ENCODE peak calls at places on chromosomes 2 and 18, in four cellular contexts. One of them, this sample, is unnamed.

GRCh38 chr2:217065695-217066405 is 206.0 kb upstream of the TNP1 start:
- DNase-seq in fibroblast of gingiva: peak
- DNase-seq in caudate nucleus: no peak
- DNase-seq in activated CD4-positive, CD25-positive, alpha-beta regulatory T cell: no peak
- DNase-seq in this sample: no peak

GRCh38 chr2:230203110-230203676 is 16.6 kb downstream of the SP110 start:
- DNase-seq in fibroblast of gingiva: no peak
- DNase-seq in caudate nucleus: no peak
- DNase-seq in activated CD4-positive, CD25-positive, alpha-beta regulatory T cell: no peak
- DNase-seq in this sample: no peak

GRCh38 chr2:133146893-133147292 is 421.4 kb downstream of the NCKAP5 start:
- DNase-seq in fibroblast of gingiva: no peak
- DNase-seq in caudate nucleus: no peak
- DNase-seq in activated CD4-positive, CD25-positive, alpha-beta regulatory T cell: no peak
- DNase-seq in this sample: no peak

GRCh38 chr2:219045937-219046550 is 4.7 kb upstream of the CFAP65 start:
- DNase-seq in fibroblast of gingiva: no peak
- DNase-seq in caudate nucleus: no peak
- DNase-seq in activated CD4-positive, CD25-positive, alpha-beta regulatory T cell: no peak
- DNase-seq in this sample: no peak

GRCh38 chr2:236644502-236644911 is 74.9 kb downstream of the ACKR3 start:
- DNase-seq in fibroblast of gingiva: no peak
- DNase-seq in caudate nucleus: no peak
- DNase-seq in activated CD4-positive, CD25-positive, alpha-beta regulatory T cell: no peak
- DNase-seq in this sample: no peak

GRCh38 chr2:50863856-50864255 is 168.1 kb downstream of the NRXN1 start:
- DNase-seq in fibroblast of gingiva: no peak
- DNase-seq in caudate nucleus: no peak
- DNase-seq in activated CD4-positive, CD25-positive, alpha-beta regulatory T cell: no peak
- DNase-seq in this sample: no peak

GRCh38 chr18:39561136-39561535 is 1995.5 kb upstream of the CELF4 start:
- DNase-seq in fibroblast of gingiva: no peak
- DNase-seq in caudate nucleus: no peak
- DNase-seq in activated CD4-positive, CD25-positive, alpha-beta regulatory T cell: no peak
- DNase-seq in this sample: no peak

GRCh38 chr2:171785450-171785849 is 98.2 kb downstream of the DYNC1I2 start:
- DNase-seq in fibroblast of gingiva: no peak
- DNase-seq in caudate nucleus: no peak
- DNase-seq in activated CD4-positive, CD25-positive, alpha-beta regulatory T cell: no peak
- DNase-seq in this sample: no peak

GRCh38 chr2:226608393-226608955 is 191.1 kb downstream of the IRS1 start:
- DNase-seq in fibroblast of gingiva: no peak
- DNase-seq in caudate nucleus: no peak
- DNase-seq in activated CD4-positive, CD25-positive, alpha-beta regulatory T cell: no peak
- DNase-seq in this sample: no peak

GRCh38 chr2:230671117-230671516 is 41.5 kb upstream of the CAB39 start:
- DNase-seq in fibroblast of gingiva: no peak
- DNase-seq in caudate nucleus: no peak
- DNase-seq in activated CD4-positive, CD25-positive, alpha-beta regulatory T cell: no peak
- DNase-seq in this sample: no peak

GRCh38 chr2:30178618-30179404 is 32.0 kb downstream of the YPEL5 start:
- DNase-seq in fibroblast of gingiva: peak
- DNase-seq in caudate nucleus: no peak
- DNase-seq in activated CD4-positive, CD25-positive, alpha-beta regulatory T cell: no peak
- DNase-seq in this sample: no peak

GRCh38 chr2:28338754-28339325 is 53.8 kb upstream of the FOSL2 start:
- DNase-seq in fibroblast of gingiva: no peak
- DNase-seq in caudate nucleus: no peak
- DNase-seq in activated CD4-positive, CD25-positive, alpha-beta regulatory T cell: no peak
- DNase-seq in this sample: no peak

GRCh38 chr2:19255481-19255880 is 102.9 kb downstream of the OSR1 start:
- DNase-seq in fibroblast of gingiva: no peak
- DNase-seq in caudate nucleus: peak
- DNase-seq in activated CD4-positive, CD25-positive, alpha-beta regulatory T cell: no peak
- DNase-seq in this sample: no peak

GRCh38 chr2:241870611-241871537 is 1.3 kb downstream of the RTP5 start:
- DNase-seq in fibroblast of gingiva: no peak
- DNase-seq in caudate nucleus: no peak
- DNase-seq in activated CD4-positive, CD25-positive, alpha-beta regulatory T cell: no peak
- DNase-seq in this sample: no peak

GRCh38 chr2:113075030-113075429 is 7.3 kb downstream of the IL1F10 start:
- DNase-seq in fibroblast of gingiva: no peak
- DNase-seq in caudate nucleus: no peak
- DNase-seq in activated CD4-positive, CD25-positive, alpha-beta regulatory T cell: no peak
- DNase-seq in this sample: no peak

GRCh38 chr2:31523871-31524492 is 56.8 kb downstream of the SRD5A2 start:
- DNase-seq in fibroblast of gingiva: peak
- DNase-seq in caudate nucleus: no peak
- DNase-seq in activated CD4-positive, CD25-positive, alpha-beta regulatory T cell: peak
- DNase-seq in this sample: peak

GRCh38 chr18:52367962-52368745 is 28.2 kb downstream of the DCC start:
- DNase-seq in fibroblast of gingiva: no peak
- DNase-seq in caudate nucleus: no peak
- DNase-seq in activated CD4-positive, CD25-positive, alpha-beta regulatory T cell: no peak
- DNase-seq in this sample: no peak

GRCh38 chr2:100802076-100802475 is 17.9 kb upstream of the NPAS2 start:
- DNase-seq in fibroblast of gingiva: no peak
- DNase-seq in caudate nucleus: no peak
- DNase-seq in activated CD4-positive, CD25-positive, alpha-beta regulatory T cell: no peak
- DNase-seq in this sample: no peak

GRCh38 chr18:621181-621580 is 24.4 kb downstream of the CLUL1 start:
- DNase-seq in fibroblast of gingiva: peak
- DNase-seq in caudate nucleus: no peak
- DNase-seq in activated CD4-positive, CD25-positive, alpha-beta regulatory T cell: no peak
- DNase-seq in this sample: no peak

GRCh38 chr2:174158003-174158402 is 90.3 kb downstream of the OLA1 start:
- DNase-seq in fibroblast of gingiva: peak
- DNase-seq in caudate nucleus: no peak
- DNase-seq in activated CD4-positive, CD25-positive, alpha-beta regulatory T cell: no peak
- DNase-seq in this sample: no peak

GRCh38 chr2:217091531-217091930 is 231.7 kb upstream of the TNP1 start:
- DNase-seq in fibroblast of gingiva: no peak
- DNase-seq in caudate nucleus: no peak
- DNase-seq in activated CD4-positive, CD25-positive, alpha-beta regulatory T cell: no peak
- DNase-seq in this sample: no peak

GRCh38 chr2:218011641-218012040 is 8.8 kb upstream of the TNS1 start:
- DNase-seq in fibroblast of gingiva: no peak
- DNase-seq in caudate nucleus: no peak
- DNase-seq in activated CD4-positive, CD25-positive, alpha-beta regulatory T cell: no peak
- DNase-seq in this sample: no peak

GRCh38 chr18:32036506-32037210 is 18.0 kb downstream of the RNF125 start:
- DNase-seq in fibroblast of gingiva: no peak
- DNase-seq in caudate nucleus: no peak
- DNase-seq in activated CD4-positive, CD25-positive, alpha-beta regulatory T cell: no peak
- DNase-seq in this sample: no peak

GRCh38 chr2:47041065-47041464 is 114.0 kb downstream of the STPG4 start:
- DNase-seq in fibroblast of gingiva: peak
- DNase-seq in caudate nucleus: no peak
- DNase-seq in activated CD4-positive, CD25-positive, alpha-beta regulatory T cell: no peak
- DNase-seq in this sample: no peak

GRCh38 chr2:8009010-8009597 is 672.8 kb upstream of the ID2 start:
- DNase-seq in fibroblast of gingiva: no peak
- DNase-seq in caudate nucleus: no peak
- DNase-seq in activated CD4-positive, CD25-positive, alpha-beta regulatory T cell: no peak
- DNase-seq in this sample: no peak

GRCh38 chr2:139744273-139744672 is 964.1 kb upstream of the NXPH2 start:
- DNase-seq in fibroblast of gingiva: no peak
- DNase-seq in caudate nucleus: no peak
- DNase-seq in activated CD4-positive, CD25-positive, alpha-beta regulatory T cell: no peak
- DNase-seq in this sample: no peak

GRCh38 chr18:56291229-56291796 is 347.1 kb downstream of the TXNL1 start:
- DNase-seq in fibroblast of gingiva: no peak
- DNase-seq in caudate nucleus: no peak
- DNase-seq in activated CD4-positive, CD25-positive, alpha-beta regulatory T cell: no peak
- DNase-seq in this sample: no peak

GRCh38 chr18:58135806-58136331 is 91.8 kb downstream of the NEDD4L start:
- DNase-seq in fibroblast of gingiva: peak
- DNase-seq in caudate nucleus: peak
- DNase-seq in activated CD4-positive, CD25-positive, alpha-beta regulatory T cell: no peak
- DNase-seq in this sample: no peak

GRCh38 chr2:190596998-190597397 is 51.9 kb upstream of the NAB1 start:
- DNase-seq in fibroblast of gingiva: no peak
- DNase-seq in caudate nucleus: no peak
- DNase-seq in activated CD4-positive, CD25-positive, alpha-beta regulatory T cell: no peak
- DNase-seq in this sample: no peak

GRCh38 chr2:39542523-39542922 is 105.4 kb upstream of the MAP4K3 start:
- DNase-seq in fibroblast of gingiva: peak
- DNase-seq in caudate nucleus: no peak
- DNase-seq in activated CD4-positive, CD25-positive, alpha-beta regulatory T cell: no peak
- DNase-seq in this sample: no peak